ENCODE peak calls at places on chromosome 14, in eight cellular contexts. Q is lung, U is MM.1S, I is fibroblast of lung, L is dorsolateral prefrontal cortex, J is H9, D is RWPE1, M is SJCRH30. N is an unnamed sample.
A peak's percentile ranks its signal among the peaks of the same experiment; 100 is the strongest.

GRCh38 chr14:77059276-77059934 is 30.9 kb upstream of the IRF2BPL start:
- DNase-seq in Q (no peak), U (no peak), I (peak; percentile 90), L (peak; percentile 96), J (peak; percentile 86), D (peak; percentile 74), M (peak; percentile 75), N (no peak)

GRCh38 chr14:39015964-39016577 is 87.0 kb downstream of the SEC23A start:
- DNase-seq in Q (no peak), U (no peak), I (no peak), L (no peak), J (no peak), D (no peak), M (no peak), N (no peak)

GRCh38 chr14:52007211-52007610 is 17.9 kb downstream of the RTRAF start:
- DNase-seq in Q (no peak), U (no peak), I (no peak), L (no peak), J (no peak), D (no peak), M (no peak), N (no peak)

GRCh38 chr14:71574976-71575375 is 357.3 kb upstream of the RGS6 start:
- DNase-seq in Q (no peak), U (no peak), I (peak; percentile 91), L (no peak), J (no peak), D (peak; percentile 38), M (no peak), N (no peak)

GRCh38 chr14:60102389-60102788 is 10.7 kb downstream of the PCNX4 start:
- DNase-seq in Q (no peak), U (no peak), I (peak; percentile 93), L (no peak), J (no peak), D (no peak), M (no peak), N (no peak)

GRCh38 chr14:83483063-83483462 is 1949.4 kb upstream of the SEL1L start:
- DNase-seq in Q (no peak), U (no peak), I (peak; percentile 58), L (no peak), J (no peak), D (no peak), M (peak; percentile 5), N (no peak)

GRCh38 chr14:39034481-39035296 is 68.3 kb downstream of the SEC23A start:
- DNase-seq in Q (no peak), U (no peak), I (peak; percentile 19), L (no peak), J (no peak), D (no peak), M (no peak), N (no peak)

GRCh38 chr14:26255213-26255612 is 342.6 kb downstream of the NOVA1 start:
- DNase-seq in Q (no peak), U (no peak), I (peak; percentile 61), L (no peak), J (no peak), D (peak; percentile 1), M (peak; percentile 7), N (peak; percentile 3)

GRCh38 chr14:90444077-90444696 is 47.4 kb downstream of the CALM1 start:
- DNase-seq in Q (peak; percentile 80), U (no peak), I (no peak), L (no peak), J (no peak), D (peak; percentile 86), M (no peak), N (peak; percentile 100)

GRCh38 chr14:99757331-99758070 is 35.7 kb upstream of the EML1 start:
- DNase-seq in Q (no peak), U (no peak), I (peak; percentile 96), L (peak; percentile 65), J (no peak), D (peak; percentile 80), M (no peak), N (peak; percentile 99)

GRCh38 chr14:67370830-67371229 is 10.7 kb downstream of the EIF2S1 start:
- DNase-seq in Q (no peak), U (no peak), I (no peak), L (no peak), J (no peak), D (no peak), M (no peak), N (no peak)

GRCh38 chr14:70909788-70910614 is 2.7 kb downstream of the PCNX1 start:
- DNase-seq in Q (no peak), U (no peak), I (peak; percentile 23), L (no peak), J (no peak), D (no peak), M (no peak), N (no peak)

GRCh38 chr14:23169622-23170021 is 13.8 kb downstream of the SLC7A8 start:
- DNase-seq in Q (no peak), U (no peak), I (no peak), L (no peak), J (no peak), D (no peak), M (no peak), N (no peak)

GRCh38 chr14:105071326-105071725 is 6.1 kb upstream of the GPR132 start:
- DNase-seq in Q (no peak), U (no peak), I (no peak), L (no peak), J (no peak), D (no peak), M (no peak), N (no peak)

GRCh38 chr14:105070760-105071137 is 5.5 kb upstream of the GPR132 start:
- DNase-seq in Q (no peak), U (no peak), I (no peak), L (no peak), J (no peak), D (no peak), M (no peak), N (no peak)

GRCh38 chr14:105069554-105069886 is 4.3 kb upstream of the GPR132 start:
- DNase-seq in Q (no peak), U (no peak), I (no peak), L (no peak), J (no peak), D (no peak), M (no peak), N (no peak)

GRCh38 chr14:105068818-105069217 is 3.6 kb upstream of the GPR132 start:
- DNase-seq in Q (no peak), U (no peak), I (no peak), L (no peak), J (no peak), D (no peak), M (no peak), N (no peak)

GRCh38 chr14:105069887-105070759 is 4.9 kb upstream of the GPR132 start:
- DNase-seq in Q (no peak), U (no peak), I (peak; percentile 62), L (no peak), J (peak; percentile 28), D (no peak), M (peak; percentile 68), N (no peak)
- H3K27ac ChIP-seq in Q (no peak overlapping the region), U (no peak overlapping the region), I (peak overlapping the region; percentile 1), L (no peak overlapping the region), J (no peak overlapping the region), D (no peak overlapping the region), M (peak overlapping the region; percentile 57), N (no peak overlapping the region)

GRCh38 chr14:100840286-100840685 is 14.4 kb downstream of the MEG3 start:
- DNase-seq in Q (no peak), U (no peak), I (no peak), L (no peak), J (no peak), D (no peak), M (no peak), N (no peak)

GRCh38 chr14:100842799-100843198 is 16.9 kb downstream of the MEG3 start:
- DNase-seq in Q (no peak), U (no peak), I (peak; percentile 87), L (no peak), J (no peak), D (no peak), M (no peak), N (no peak)

GRCh38 chr14:100840751-100841444 is 15.0 kb downstream of the MEG3 start:
- DNase-seq in Q (no peak), U (no peak), I (no peak), L (no peak), J (no peak), D (no peak), M (no peak), N (no peak)

GRCh38 chr14:100839573-100840175 is 13.8 kb downstream of the MEG3 start:
- DNase-seq in Q (no peak), U (no peak), I (no peak), L (no peak), J (no peak), D (no peak), M (no peak), N (no peak)

DNA sequence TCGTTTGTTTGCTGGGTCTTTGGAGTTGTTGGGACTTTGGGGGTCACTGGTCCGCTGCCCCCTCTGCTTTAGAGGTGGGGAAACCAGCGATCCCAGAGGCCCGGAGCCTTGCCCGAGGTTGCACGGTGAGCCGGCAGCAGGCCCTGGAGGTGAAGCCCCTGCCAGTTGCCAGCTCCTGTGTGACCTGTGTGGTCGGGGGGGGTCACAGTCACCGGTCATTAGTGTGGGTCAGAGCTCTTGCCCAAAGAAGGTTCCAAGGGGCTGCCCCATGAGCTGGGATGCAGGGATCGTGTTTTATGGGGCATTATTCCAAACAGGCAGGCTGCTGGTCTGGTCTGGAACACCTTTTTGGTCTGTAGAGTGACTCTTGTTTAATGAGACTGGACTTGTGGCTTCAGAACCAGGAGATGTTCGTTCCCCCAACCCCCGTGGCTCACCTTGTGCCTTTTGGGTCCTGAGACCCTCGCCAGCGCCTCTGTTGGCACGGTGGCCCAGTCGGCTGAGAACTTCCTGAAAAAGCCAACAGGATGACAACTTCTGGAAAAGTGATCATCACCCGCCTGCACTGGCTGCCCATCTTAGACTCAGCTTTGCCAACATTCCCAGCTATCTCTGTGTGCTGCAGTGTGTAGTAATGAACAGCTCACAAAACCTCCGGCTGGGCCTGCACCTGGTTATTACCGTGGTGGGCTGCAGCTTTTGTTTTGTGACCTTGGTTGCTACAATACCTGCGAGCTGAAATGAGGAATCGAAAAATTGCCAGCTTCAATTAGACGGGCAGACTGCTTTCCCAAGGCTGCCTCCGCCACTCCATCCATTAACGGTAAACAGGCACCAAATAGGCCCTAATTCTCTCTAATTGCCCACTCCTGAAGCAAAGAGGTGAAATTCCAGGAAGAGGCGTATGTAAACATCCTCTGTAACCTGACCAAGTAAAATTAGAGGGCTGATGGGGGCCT is 15.8 kb downstream of the MEG3 start:
- DNase-seq in Q (no peak), U (no peak), I (no peak), L (no peak), J (no peak), D (no peak), M (no peak), N (no peak)
- H3K27ac ChIP-seq in Q (no peak overlapping the region), U (no peak overlapping the region), I (no peak overlapping the region), L (no peak overlapping the region), J (no peak overlapping the region), D (no peak overlapping the region), M (no peak overlapping the region), N (no peak overlapping the region)

DNA sequence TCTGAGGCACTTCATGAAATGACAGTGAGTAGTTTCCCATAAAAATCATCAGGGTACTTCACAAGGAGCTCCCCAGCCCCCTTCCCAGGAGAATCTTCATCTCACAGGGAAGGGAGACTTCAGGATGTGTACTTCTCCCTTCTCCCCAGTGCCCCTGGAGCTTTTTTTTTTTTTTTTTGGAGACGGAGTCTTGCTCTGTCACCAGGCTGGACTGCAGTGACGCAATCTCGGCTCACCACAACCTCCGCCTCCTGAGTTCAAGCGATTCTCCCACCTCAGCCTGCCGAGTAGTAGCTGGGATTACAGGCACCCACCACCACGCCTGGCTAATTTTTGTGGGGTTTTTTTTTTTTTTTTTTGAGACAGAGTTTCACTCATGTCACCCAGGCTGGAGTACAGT is 10.4 kb downstream of the ITPK1 start:
- DNase-seq in Q (peak; percentile 53), U (no peak), I (peak; percentile 62), L (no peak), J (no peak), D (no peak), M (no peak), N (no peak)
- H3K27ac ChIP-seq in Q (no peak overlapping the region), U (no peak overlapping the region), I (no peak overlapping the region), L (no peak overlapping the region), J (no peak overlapping the region), D (peak overlapping the region; percentile 76), M (no peak overlapping the region), N (no peak overlapping the region)

GRCh38 chr14:61335049-61335448 is 13.7 kb downstream of the PRKCH start:
- DNase-seq in Q (no peak), U (no peak), I (no peak), L (no peak), J (no peak), D (no peak), M (no peak), N (no peak)
- H3K27ac ChIP-seq in Q (no peak overlapping the region), U (no peak overlapping the region), I (no peak overlapping the region), L (no peak overlapping the region), J (no peak overlapping the region), D (no peak overlapping the region), M (no peak overlapping the region), N (no peak overlapping the region)